ENCODE peak calls at places on chromosome 10, in four cellular contexts. Y, X, R and L are unnamed samples.

GRCh38 chr10:100985336-100985735 is 2.0 kb downstream of the MRPL43 start:
- DNase-seq in Y (no peak), X (no peak), R (no peak), L (no peak)

GRCh38 chr10:102247724-102248123 is 2.4 kb downstream of the GBF1 start:
- DNase-seq in Y (no peak), X (no peak), R (no peak), L (no peak)

GRCh38 chr10:61592581-61592980 is 70.1 kb upstream of the CABCOCO1 start:
- DNase-seq in Y (peak; percentile 73), X (no peak), R (no peak), L (no peak)

GRCh38 chr10:124523301-124523871 is 61.8 kb downstream of the LHPP start:
- DNase-seq in Y (no peak), X (no peak), R (no peak), L (no peak)

GRCh38 chr10:131273476-131273875 is 38.0 kb downstream of the TCERG1L start:
- DNase-seq in Y (no peak), X (no peak), R (no peak), L (no peak)

GRCh38 chr10:75593690-75594556 is 162.5 kb downstream of the LRMDA start:
- DNase-seq in Y (peak; percentile 10), X (no peak), R (no peak), L (no peak)

GRCh38 chr10:12556057-12556456 is 206.7 kb downstream of the CAMK1D start:
- DNase-seq in Y (no peak), X (no peak), R (no peak), L (no peak)

GRCh38 chr10:6920072-6921019 is 340.3 kb upstream of the PRKCQ start:
- DNase-seq in Y (peak; percentile 92), X (peak; percentile 92), R (peak; percentile 12), L (no peak)

GRCh38 chr10:18620856-18621255 is 30.5 kb downstream of the NSUN6 start:
- DNase-seq in Y (no peak), X (no peak), R (no peak), L (no peak)

GRCh38 chr10:124019886-124020797 is 73.3 kb downstream of the CHST15 start:
- DNase-seq in Y (no peak), X (no peak), R (no peak), L (no peak)

GRCh38 chr10:13794982-13795381 is 208.2 kb downstream of the PRPF18 start:
- DNase-seq in Y (no peak), X (no peak), R (no peak), L (no peak)

GRCh38 chr10:71584902-71585578 is 134.5 kb downstream of the C10orf105 start:
- DNase-seq in Y (peak; percentile 31), X (no peak), R (peak; percentile 11), L (no peak)

GRCh38 chr10:71323407-71323806 is 4.3 kb downstream of the SLC29A3 start:
- DNase-seq in Y (peak; percentile 81), X (no peak), R (no peak), L (no peak)

GRCh38 chr10:68526634-68527132 is 640 bp downstream of the SLC25A16 start:
- DNase-seq in Y (no peak), X (no peak), R (no peak), L (no peak)

GRCh38 chr10:57988964-57989363 is 278.7 kb downstream of the IPMK start:
- DNase-seq in Y (no peak), X (no peak), R (no peak), L (no peak)

GRCh38 chr10:124124123-124124768 is 30.8 kb upstream of the CHST15 start:
- DNase-seq in Y (no peak), X (peak; percentile 74), R (no peak), L (no peak)

GRCh38 chr10:100022403-100022802 is 12.7 kb upstream of the DNMBP start:
- DNase-seq in Y (no peak), X (no peak), R (peak; percentile 28), L (no peak)

GRCh38 chr10:100761191-100761590 is 15.8 kb downstream of the PAX2 start:
- DNase-seq in Y (no peak), X (no peak), R (no peak), L (no peak)

GRCh38 chr10:47253651-47254375 is 46.2 kb upstream of the GDF10 start:
- DNase-seq in Y (no peak), X (no peak), R (peak; percentile 92), L (no peak)

GRCh38 chr10:127852456-127852855 is 40.3 kb downstream of the CLRN3 start:
- DNase-seq in Y (no peak), X (no peak), R (no peak), L (no peak)

GRCh38 chr10:102408081-102408727 is 10.4 kb downstream of the PSD start:
- DNase-seq in Y (no peak), X (no peak), R (no peak), L (no peak)

GRCh38 chr10:86363184-86363832 is 3.3 kb downstream of the GRID1 start:
- DNase-seq in Y (peak; percentile 21), X (peak; percentile 47), R (no peak), L (no peak)

GRCh38 chr10:46518028-46518725 is 38.3 kb downstream of the GPRIN2 start:
- DNase-seq in Y (no peak), X (peak; percentile 39), R (no peak), L (no peak)

GRCh38 chr10:93138113-93138870 is 64.6 kb downstream of the CYP26A1 start:
- DNase-seq in Y (no peak), X (no peak), R (no peak), L (no peak)

GRCh38 chr10:97200616-97201015 is 14.9 kb upstream of the SLIT1 start:
- DNase-seq in Y (no peak), X (no peak), R (no peak), L (no peak)

GRCh38 chr10:74927701-74928100 is 101.3 kb downstream of the KAT6B start:
- DNase-seq in Y (no peak), X (no peak), R (no peak), L (no peak)

GRCh38 chr10:485776-486572 is 203.5 kb downstream of the DIP2C start:
- DNase-seq in Y (no peak), X (peak; percentile 32), R (no peak), L (no peak)

GRCh38 chr10:79034271-79034876 is 34.4 kb upstream of the ZMIZ1 start:
- DNase-seq in Y (no peak), X (no peak), R (no peak), L (no peak)

GRCh38 chr10:49393757-49394156 is 2.1 kb downstream of the DRGX start:
- DNase-seq in Y (no peak), X (no peak), R (no peak), L (no peak)

GRCh38 chr10:57874810-57875209 is 392.9 kb downstream of the IPMK start:
- DNase-seq in Y (no peak), X (no peak), R (no peak), L (no peak)

GRCh38 chr10:30705086-30705624 is 75.6 kb upstream of the LYZL2 start:
- DNase-seq in Y (no peak), X (peak; percentile 72), R (no peak), L (no peak)

GRCh38 chr10:30704016-30704600 is 74.6 kb upstream of the LYZL2 start:
- DNase-seq in Y (no peak), X (no peak), R (no peak), L (no peak)

GRCh38 chr10:30701471-30702173 is 72.1 kb upstream of the LYZL2 start:
- DNase-seq in Y (no peak), X (peak; percentile 89), R (peak; percentile 62), L (no peak)

GRCh38 chr10:30705625-30706149 is 76.1 kb upstream of the LYZL2 start:
- DNase-seq in Y (no peak), X (no peak), R (no peak), L (no peak)

GRCh38 chr10:30702860-30703259 is 73.3 kb upstream of the LYZL2 start:
- DNase-seq in Y (no peak), X (no peak), R (no peak), L (no peak)
- H3K4me3 ChIP-seq in Y (no peak overlapping the region), X (no peak overlapping the region), R (no peak overlapping the region), L (no peak overlapping the region)

DNA sequence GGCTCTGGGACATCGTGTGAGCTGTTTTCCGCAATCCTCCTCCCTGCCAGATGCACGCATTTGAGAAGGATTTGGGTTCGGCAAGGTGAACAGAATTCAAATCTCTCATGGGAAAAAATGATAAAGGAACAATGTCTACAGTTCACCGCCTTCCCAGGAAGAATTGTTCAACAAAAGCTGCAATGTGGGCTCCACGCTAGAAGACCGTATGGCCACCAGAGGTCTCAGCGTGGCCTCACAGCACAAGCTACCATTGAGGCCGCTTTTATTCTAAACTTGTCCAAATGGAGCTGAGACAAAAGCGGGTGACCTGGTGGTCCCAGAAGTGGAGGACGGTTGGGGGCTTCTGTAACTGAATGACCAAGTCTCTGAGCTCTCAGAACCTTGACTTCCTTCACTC is 733.1 kb downstream of the PARD3 start:
- DNase-seq in Y (peak; percentile 8), X (no peak), R (no peak), L (no peak)
- TF ChIP-seq CTCF in Y (peak; percentile 21), X (no peak), R (peak; percentile 6), L (peak; percentile 13)

DNA sequence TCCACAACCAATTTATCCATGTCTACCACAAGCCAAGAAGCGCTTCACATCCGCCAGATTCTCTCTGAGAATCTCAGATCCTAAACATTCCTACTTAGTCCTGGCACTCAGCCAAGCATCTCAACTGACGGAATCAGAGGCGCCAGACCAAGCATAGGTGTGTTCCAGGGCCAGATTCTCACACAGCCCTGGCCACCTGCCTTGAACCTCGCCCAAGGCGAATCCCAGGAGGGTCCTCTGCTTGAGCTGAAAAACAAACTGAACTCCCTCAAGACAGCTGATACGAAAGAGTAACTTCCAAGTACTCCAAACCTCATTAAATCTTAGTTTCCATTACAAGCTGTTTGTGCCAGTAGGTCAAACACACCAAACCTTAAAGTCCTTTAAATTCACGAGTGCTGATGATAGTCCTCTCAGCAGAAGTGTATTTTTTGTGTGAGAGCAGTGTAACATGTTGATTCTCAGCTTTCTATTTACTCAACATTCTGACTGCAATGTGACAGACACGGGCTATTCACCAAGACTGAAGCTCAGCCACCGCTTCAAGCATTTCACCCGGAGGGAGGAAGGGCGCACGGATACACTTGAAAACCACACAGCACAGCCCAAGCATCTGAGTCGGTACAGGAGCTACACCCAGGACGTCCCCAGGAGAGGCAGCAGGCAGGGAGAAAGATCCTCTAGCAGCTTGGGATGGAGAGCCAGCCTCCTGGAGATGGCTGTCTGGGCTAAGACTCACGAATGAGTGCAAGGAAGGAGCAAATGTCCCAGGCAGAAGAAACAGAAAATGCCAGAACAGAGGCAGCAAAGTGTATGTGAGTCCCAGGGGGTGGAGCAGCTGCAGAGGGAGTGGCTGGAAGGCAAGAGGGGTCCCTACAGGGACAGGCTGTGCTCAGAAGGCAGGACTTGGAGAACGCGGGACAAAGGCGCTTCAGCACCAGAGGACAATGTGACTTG is 6.0 kb downstream of the PARD3 start:
- DNase-seq in Y (no peak), X (no peak), R (no peak), L (no peak)
- H3K4me3 ChIP-seq in Y (no peak overlapping the region), X (no peak overlapping the region), R (peak overlapping the region; percentile 24), L (no peak overlapping the region)

DNA sequence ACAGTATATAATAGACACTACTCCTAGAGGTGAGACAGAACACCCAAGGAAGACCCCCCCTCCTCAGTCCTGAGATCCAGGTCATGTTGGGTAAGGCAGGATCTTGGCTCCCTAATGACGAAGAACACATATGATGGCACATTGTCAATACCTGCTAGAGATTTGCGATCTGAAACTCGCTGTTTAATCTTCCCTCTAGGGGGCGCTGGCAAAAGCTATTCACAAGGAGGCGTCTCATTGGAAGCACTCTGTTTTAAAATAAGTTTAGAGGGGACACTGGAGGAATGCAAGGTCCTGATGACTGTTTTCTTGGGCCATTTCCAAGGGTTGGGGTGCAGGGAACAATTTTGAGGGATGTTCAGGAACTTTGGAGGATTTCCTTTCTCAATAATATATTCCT is 1013.7 kb upstream of the MBL2 start:
- DNase-seq in Y (peak; percentile 16), X (no peak), R (no peak), L (no peak)
- TF ChIP-seq CTCF in Y (peak; percentile 7), X (no peak), R (no peak), L (peak; percentile 68)